ENCODE peak calls at places on chromosomes 16 and 17, in five cellular contexts. V is HL-60; X is IMR-90; J is heart left ventricle; P is CD4-positive, CD25-positive, alpha-beta regulatory T cell. U is an unnamed sample.
A peak's percentile ranks its signal among the peaks of the same experiment; 100 is the strongest.

GRCh38 chr17:72191901-72192300 is 71.1 kb downstream of the SOX9 start:
- DNase-seq in P (no peak), J (no peak), V (no peak), X (no peak), U (no peak)

GRCh38 chr17:10613775-10614513 is 43.2 kb downstream of the MYH3 start:
- DNase-seq in X (peak; percentile 13), P (no peak), V (no peak), J (no peak), U (no peak)

GRCh38 chr17:42153919-42154491 is 784 bp downstream of the RAB5C start:
- DNase-seq in J (no peak), P (no peak), V (peak; percentile 49), X (peak; percentile 29), U (no peak)

GRCh38 chr16:63050391-63050790 is 1014.2 kb upstream of the CDH8 start:
- DNase-seq in V (no peak), X (no peak), P (no peak), J (no peak), U (no peak)

GRCh38 chr17:39916918-39917317 is 1.5 kb downstream of the GSDMB start:
- DNase-seq in V (no peak), P (no peak), J (no peak), X (peak; percentile 26), U (no peak)

GRCh38 chr17:74767111-74767516 is 9.0 kb downstream of the NAT9 start:
- DNase-seq in P (no peak), J (no peak), V (no peak), X (no peak), U (no peak)

GRCh38 chr16:83940630-83941378 is 12.2 kb upstream of the OSGIN1 start:
- DNase-seq in J (no peak), X (no peak), P (no peak), V (no peak), U (no peak)

GRCh38 chr17:13491916-13492315 is 109.8 kb downstream of the HS3ST3A1 start:
- DNase-seq in J (no peak), V (no peak), X (no peak), P (no peak), U (no peak)

GRCh38 chr17:4477286-4477791 is 21.3 kb upstream of the SPNS2 start:
- DNase-seq in V (no peak), P (no peak), X (no peak), J (no peak), U (no peak)

GRCh38 chr17:50829336-50829735 is 6.0 kb upstream of the WFIKKN2 start:
- DNase-seq in J (no peak), P (no peak), V (no peak), X (no peak), U (no peak)

GRCh38 chr17:11797803-11798202 is 199.5 kb downstream of the ZNF18 start:
- DNase-seq in X (no peak), V (no peak), J (no peak), P (no peak), U (no peak)

GRCh38 chr16:73046484-73047214 is 1.3 kb downstream of the ZFHX3 start:
- DNase-seq in X (no peak), P (no peak), J (no peak), V (no peak), U (no peak)

GRCh38 chr17:35612924-35613521 is 25.9 kb downstream of the AP2B1 start:
- DNase-seq in X (peak; percentile 65), J (peak; percentile 17), V (no peak), P (no peak), U (peak; percentile 11)

DNA sequence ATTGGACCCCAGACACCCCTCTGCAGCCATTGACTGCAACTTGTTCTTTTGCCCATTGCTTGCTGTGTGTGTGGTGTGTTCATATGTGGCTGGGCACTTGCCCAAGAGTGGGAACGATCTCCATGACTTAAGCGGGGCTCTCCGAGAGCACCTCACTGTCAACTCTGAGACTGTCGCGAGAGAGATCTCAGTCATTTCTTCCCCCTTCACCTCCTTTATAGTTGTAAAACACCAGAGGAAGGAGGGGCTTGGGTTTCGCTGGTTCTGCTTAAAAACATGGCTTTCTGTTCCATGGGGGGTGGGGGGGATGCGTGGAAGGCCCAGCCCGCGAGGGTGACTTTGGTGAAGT is 7.4 kb downstream of the PHOSPHO1 start:
- DNase-seq in P (no peak), J (no peak), V (no peak), X (no peak), U (no peak)
- H3K27me3 ChIP-seq in P (no peaks in the 10 kb centered on the region), J (peaks cover 41% of the 10 kb centered on the region), V (peaks cover 22% of the 10 kb centered on the region), X (peaks cover 47% of the 10 kb centered on the region), U (no peaks in the 10 kb centered on the region)

DNA sequence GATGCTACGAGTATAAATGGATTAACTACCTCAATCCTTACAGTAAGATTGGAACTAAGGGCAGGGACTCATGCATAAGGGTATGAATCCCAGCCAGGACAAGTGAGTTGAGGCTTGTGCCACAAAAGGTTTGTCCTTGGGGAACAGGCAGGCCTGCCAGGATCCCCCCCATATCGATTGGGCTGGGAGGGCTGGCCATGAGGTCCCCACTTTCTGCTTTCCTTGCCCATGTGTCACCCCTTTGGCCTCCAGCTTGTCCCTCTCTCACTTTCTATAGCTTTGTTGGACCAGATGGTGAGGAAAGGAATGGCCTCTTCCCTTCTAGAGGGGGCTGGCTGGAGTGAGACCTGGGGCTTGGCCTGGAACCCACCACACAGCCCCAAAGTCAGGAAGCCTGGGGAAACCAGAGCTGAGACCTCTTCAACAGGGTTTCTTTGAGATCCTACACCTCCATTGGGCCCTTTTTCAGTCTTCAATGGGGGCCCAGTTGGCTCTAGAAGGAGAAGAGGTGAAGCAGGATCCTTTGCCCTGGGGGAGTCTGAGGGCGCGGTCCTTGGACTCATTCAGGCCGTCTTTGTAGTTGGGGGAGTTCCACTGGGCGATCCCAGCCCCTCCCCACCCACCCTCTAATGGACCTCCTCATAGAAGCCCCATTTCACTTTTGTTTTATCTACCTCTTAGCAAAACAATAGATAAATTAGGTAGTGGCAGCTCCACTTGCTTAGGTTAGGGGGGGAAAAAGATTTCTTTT is 57.3 kb downstream of the IGF2BP1 start:
- DNase-seq in P (no peak), X (no peak), V (no peak), J (no peak), U (no peak)
- H3K27me3 ChIP-seq in P (peaks cover 3% of the 10 kb centered on the region), X (no peaks in the 10 kb centered on the region), V (no peaks in the 10 kb centered on the region), J (no peaks in the 10 kb centered on the region), U (no peaks in the 10 kb centered on the region)

GRCh38 chr16:87044031-87044380 is 273.2 kb downstream of the C16orf95 start:
- DNase-seq in X (peak; percentile 18), V (no peak), P (no peak), J (no peak), U (no peak)

GRCh38 chr16:87047221-87048037 is 269.8 kb downstream of the C16orf95 start:
- DNase-seq in X (peak; percentile 45), V (no peak), P (no peak), J (no peak), U (no peak)

GRCh38 chr16:87044829-87045228 is 272.4 kb downstream of the C16orf95 start:
- DNase-seq in V (no peak), J (no peak), P (no peak), X (no peak), U (no peak)

GRCh38 chr16:87046235-87046634 is 271.0 kb downstream of the C16orf95 start:
- DNase-seq in V (no peak), P (no peak), J (no peak), X (no peak), U (no peak)

GRCh38 chr16:87045462-87046216 is 271.6 kb downstream of the C16orf95 start:
- DNase-seq in J (no peak), X (no peak), V (no peak), P (no peak), U (no peak)
- H3K27me3 ChIP-seq in J (no peaks in the 10 kb centered on the region), X (peaks cover 38% of the 10 kb centered on the region), V (no peaks in the 10 kb centered on the region), P (no peaks in the 10 kb centered on the region), U (no peaks in the 10 kb centered on the region)

DNA sequence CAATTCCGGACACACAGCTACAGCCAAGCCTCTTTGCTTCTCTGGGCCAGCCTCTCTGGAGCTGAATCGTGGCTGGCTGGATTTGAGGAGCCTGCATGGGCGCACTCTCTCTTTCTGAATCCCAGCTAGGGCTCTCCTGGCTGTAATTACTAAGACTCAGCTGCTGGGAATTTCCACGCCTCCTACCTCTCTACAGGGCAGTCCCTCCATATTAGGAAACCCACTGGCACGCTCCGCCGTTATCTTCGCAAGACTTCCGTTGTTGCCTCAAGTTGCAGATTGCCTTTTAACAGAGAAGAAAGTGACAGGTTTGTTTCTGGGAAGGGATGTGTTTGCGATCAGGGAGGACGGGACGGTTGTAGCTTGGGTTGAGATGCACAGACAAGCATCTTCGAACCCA is 188.4 kb upstream of the NLRP1 start:
- DNase-seq in P (no peak), V (no peak), X (peak; percentile 37), J (no peak), U (no peak)
- H3K27me3 ChIP-seq in P (peaks cover 2% of the 10 kb centered on the region), V (no peaks in the 10 kb centered on the region), X (peaks cover 20% of the 10 kb centered on the region), J (no peaks in the 10 kb centered on the region), U (peaks cover 31% of the 10 kb centered on the region)

GRCh38 chr17:15303851-15304250 is 37.5 kb downstream of the TEKT3 start:
- DNase-seq in P (no peak), X (no peak), V (no peak), J (no peak), U (no peak)
- H3K27me3 ChIP-seq in P (peaks cover 12% of the 10 kb centered on the region), X (no peaks in the 10 kb centered on the region), V (no peaks in the 10 kb centered on the region), J (no peaks in the 10 kb centered on the region), U (no peaks in the 10 kb centered on the region)

GRCh38 chr17:48542114-48542955 is 2.6 kb downstream of the HOXB2 start:
- DNase-seq in X (peak; percentile 34), V (no peak), P (no peak), J (no peak), U (no peak)

GRCh38 chr17:48545022-48545376 is at the start of gene HOXB2:
- DNase-seq in V (no peak), X (peak; percentile 77), P (no peak), J (no peak), U (no peak)

GRCh38 chr17:48544356-48545021 is 420 bp downstream of the HOXB2 start:
- DNase-seq in P (peak; percentile 41), J (peak; percentile 80), V (no peak), X (peak; percentile 93), U (peak; percentile 20)

GRCh38 chr17:48542956-48543853 is 1.7 kb downstream of the HOXB2 start:
- DNase-seq in P (peak; percentile 29), X (peak; percentile 67), V (no peak), J (no peak), U (peak; percentile 53)

GRCh38 chr17:48543854-48544355 is 1.0 kb downstream of the HOXB2 start:
- DNase-seq in P (no peak), V (no peak), X (no peak), J (no peak), U (no peak)
- H3K27me3 ChIP-seq in P (peaks cover 3% of the 10 kb centered on the region), V (peaks cover 81% of the 10 kb centered on the region), X (no peaks in the 10 kb centered on the region), J (peaks cover 52% of the 10 kb centered on the region), U (no peaks in the 10 kb centered on the region)

DNA sequence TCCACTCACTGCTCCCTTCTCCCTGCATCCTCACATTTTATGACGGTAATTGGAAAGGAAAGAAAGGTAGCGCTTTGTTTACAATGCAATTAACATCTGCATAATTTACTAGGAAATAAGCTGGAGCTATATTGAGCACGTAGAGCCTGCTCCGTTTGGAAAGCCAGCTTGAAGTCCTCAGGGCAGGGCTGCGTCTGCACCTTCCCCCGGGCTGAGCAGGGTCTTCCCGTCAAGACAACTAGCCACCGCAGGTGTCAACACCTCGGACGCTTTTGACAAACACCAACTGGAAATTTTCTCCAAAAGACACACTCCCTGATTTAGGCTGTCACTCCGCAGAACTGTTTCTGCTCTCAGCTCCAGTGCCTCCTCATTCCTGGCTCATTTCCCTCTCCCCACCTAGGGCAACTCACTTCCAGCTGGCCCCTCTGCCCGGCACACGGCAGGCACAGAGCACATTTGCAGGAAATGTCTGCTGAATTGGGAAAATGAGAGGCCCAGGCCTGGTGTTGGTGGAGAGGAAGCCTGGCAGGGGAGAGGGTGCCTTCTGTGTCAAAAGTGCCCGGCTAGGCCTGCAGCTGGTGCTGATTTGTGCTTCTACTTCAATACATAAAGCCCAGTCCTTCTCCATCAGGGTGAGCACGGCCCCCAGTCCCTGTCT is 170.3 kb downstream of the MAF start:
- DNase-seq in V (no peak), J (no peak), X (no peak), P (no peak), U (no peak)
- H3K27me3 ChIP-seq in V (no peaks in the 10 kb centered on the region), J (no peaks in the 10 kb centered on the region), X (no peaks in the 10 kb centered on the region), P (no peaks in the 10 kb centered on the region), U (no peaks in the 10 kb centered on the region)